ENCODE peak calls at places on chromosome 7, in six cellular contexts. C is endothelial cell; P is CD4-positive, alpha-beta T cell; V is CD8-positive, alpha-beta T cell; Y is CD8-positive, alpha-beta memory T cell; G is neural crest cell. L is an unnamed sample.

GRCh38 chr7:47757946-47758371 is 176.0 kb upstream of the TNS3 start:
- DNase-seq in C (no peak), P (no peak), V (no peak), Y (no peak), G (no peak), L (no peak)

GRCh38 chr7:139936760-139937310 is 107.8 kb downstream of the TBXAS1 start:
- DNase-seq in C (no peak), P (no peak), V (no peak), Y (no peak), G (no peak), L (no peak)

GRCh38 chr7:57427146-57427545 is 22.8 kb upstream of the ZNF716 start:
- DNase-seq in C (no peak), P (no peak), V (no peak), Y (no peak), G (no peak), L (no peak)

GRCh38 chr7:151773795-151774194 is 103.1 kb downstream of the PRKAG2 start:
- DNase-seq in C (no peak), P (no peak), V (no peak), Y (no peak), G (no peak), L (no peak)

GRCh38 chr7:82745820-82746219 is 302.2 kb upstream of the CACNA2D1 start:
- DNase-seq in C (no peak), P (no peak), V (no peak), Y (no peak), G (no peak), L (no peak)

GRCh38 chr7:22256702-22257101 is 100.3 kb downstream of the RAPGEF5 start:
- DNase-seq in C (no peak), P (no peak), V (no peak), Y (no peak), G (no peak), L (no peak)

GRCh38 chr7:47484923-47485639 is 96.8 kb downstream of the TNS3 start:
- DNase-seq in C (no peak), P (no peak), V (no peak), Y (no peak), G (no peak), L (no peak)

GRCh38 chr7:87129332-87129731 is 22.9 kb upstream of the DMTF1 start:
- DNase-seq in C (no peak), P (no peak), V (no peak), Y (no peak), G (no peak), L (no peak)

GRCh38 chr7:98826811-98827231 is 43.0 kb downstream of the TMEM130 start:
- DNase-seq in C (no peak), P (no peak), V (no peak), Y (no peak), G (no peak), L (no peak)

GRCh38 chr7:17234398-17235021 is 63.9 kb upstream of the AHR start:
- DNase-seq in C (no peak), P (peak), V (peak), Y (peak), G (no peak), L (no peak)

GRCh38 chr7:137671920-137672319 is 174.9 kb downstream of the DGKI start:
- DNase-seq in C (no peak), P (no peak), V (no peak), Y (no peak), G (no peak), L (no peak)

GRCh38 chr7:37062019-37062418 is 337.7 kb upstream of the AOAH start:
- DNase-seq in C (no peak), P (no peak), V (no peak), Y (no peak), G (no peak), L (peak)

GRCh38 chr7:103989200-103989784 is at the start of gene RELN:
- DNase-seq in C (peak), P (no peak), V (no peak), Y (no peak), G (peak), L (peak)

GRCh38 chr7:127189885-127190284 is 62.9 kb downstream of the GRM8 start:
- DNase-seq in C (no peak), P (no peak), V (no peak), Y (no peak), G (no peak), L (peak)

GRCh38 chr7:112420236-112420945 is 29.9 kb upstream of the IFRD1 start:
- DNase-seq in C (no peak), P (no peak), V (no peak), Y (no peak), G (no peak), L (peak)

GRCh38 chr7:155780884-155781283 is 31.4 kb downstream of the SHH start:
- DNase-seq in C (no peak), P (no peak), V (no peak), Y (no peak), G (no peak), L (no peak)

GRCh38 chr7:19648791-19649190 is 60.0 kb downstream of the POLR1F start:
- DNase-seq in C (no peak), P (no peak), V (no peak), Y (no peak), G (no peak), L (no peak)

GRCh38 chr7:100490483-100491191 is 6.9 kb downstream of the NYAP1 start:
- DNase-seq in C (no peak), P (no peak), V (no peak), Y (no peak), G (no peak), L (no peak)

GRCh38 chr7:121531175-121532070 is 135.3 kb upstream of the FAM3C start:
- DNase-seq in C (no peak), P (no peak), V (no peak), Y (no peak), G (no peak), L (no peak)

GRCh38 chr7:69527706-69528105 is 70.6 kb upstream of the AUTS2 start:
- DNase-seq in C (no peak), P (no peak), V (no peak), Y (no peak), G (no peak), L (no peak)

GRCh38 chr7:131537581-131537980 is 18.8 kb downstream of the PODXL start:
- DNase-seq in C (no peak), P (no peak), V (no peak), Y (no peak), G (no peak), L (no peak)

GRCh38 chr7:46131916-46132795 is 211.1 kb upstream of the IGFBP3 start:
- DNase-seq in C (no peak), P (no peak), V (no peak), Y (no peak), G (no peak), L (no peak)

GRCh38 chr7:31595390-31595789 is 81.5 kb downstream of the ITPRID1 start:
- DNase-seq in C (no peak), P (no peak), V (no peak), Y (no peak), G (no peak), L (no peak)

GRCh38 chr7:16301251-16301650 is 120.1 kb downstream of the CRPPA start:
- DNase-seq in C (no peak), P (no peak), V (no peak), Y (no peak), G (no peak), L (no peak)

GRCh38 chr7:83301416-83301815 is 138.7 kb upstream of the PCLO start:
- DNase-seq in C (no peak), P (no peak), V (no peak), Y (no peak), G (no peak), L (no peak)

GRCh38 chr7:137953043-137953691 is 48.7 kb downstream of the CREB3L2 start:
- DNase-seq in C (no peak), P (no peak), V (no peak), Y (no peak), G (no peak), L (peak)

GRCh38 chr7:1920266-1920681 is 250.2 kb downstream of the ELFN1 start:
- DNase-seq in C (no peak), P (peak), V (peak), Y (no peak), G (no peak), L (no peak)

GRCh38 chr7:127858091-127858914 is 172.9 kb downstream of the LRRC4 start:
- DNase-seq in C (no peak), P (no peak), V (no peak), Y (no peak), G (no peak), L (no peak)

GRCh38 chr7:157211710-157212109 is 73.0 kb downstream of the UBE3C start:
- DNase-seq in C (no peak), P (no peak), V (no peak), Y (no peak), G (no peak), L (no peak)

GRCh38 chr7:48035967-48036478 is 680 bp downstream of the C7orf57 start:
- DNase-seq in C (peak), P (no peak), V (peak), Y (no peak), G (no peak), L (no peak)

GRCh38 chr7:159156436-159157245 is 12.0 kb upstream of the VIPR2 start:
- DNase-seq in C (no peak), P (no peak), V (no peak), Y (no peak), G (no peak), L (no peak)

GRCh38 chr7:157775021-157775559 is 438.3 kb downstream of the DNAJB6 start:
- DNase-seq in C (no peak), P (no peak), V (no peak), Y (no peak), G (no peak), L (no peak)

GRCh38 chr7:117582219-117582704 is 102.4 kb downstream of the CFTR start:
- DNase-seq in C (no peak), P (no peak), V (no peak), Y (no peak), G (no peak), L (no peak)

GRCh38 chr7:30321992-30322637 is 37.7 kb downstream of the ZNRF2 start:
- DNase-seq in C (no peak), P (no peak), V (peak), Y (no peak), G (no peak), L (no peak)

GRCh38 chr7:421056-421991 is 98.3 kb downstream of the PDGFA start:
- DNase-seq in C (no peak), P (no peak), V (no peak), Y (no peak), G (no peak), L (no peak)

GRCh38 chr7:69932034-69932628 is 333.9 kb downstream of the AUTS2 start:
- DNase-seq in C (peak), P (no peak), V (no peak), Y (no peak), G (peak), L (peak)

GRCh38 chr7:148232784-148233183 is 357.8 kb upstream of the C7orf33 start:
- DNase-seq in C (no peak), P (no peak), V (no peak), Y (no peak), G (no peak), L (no peak)

GRCh38 chr7:12715372-12716133 is 28.1 kb downstream of the ARL4A start:
- DNase-seq in C (peak), P (no peak), V (peak), Y (no peak), G (peak), L (peak)

GRCh38 chr7:154587812-154588211 is 415.1 kb downstream of the PAXIP1 start:
- DNase-seq in C (no peak), P (no peak), V (no peak), Y (no peak), G (no peak), L (no peak)

GRCh38 chr7:43647772-43648643 is 65.1 kb downstream of the STK17A start:
- DNase-seq in C (peak), P (peak), V (peak), Y (no peak), G (no peak), L (no peak)